ENCODE peak calls at places on chromosomes 2 and 18, in five cellular contexts. R is neural progenitor cell, Y is pancreas, J is lung, L is GM12865. O is an unnamed sample.

GRCh38 chr2:69835666-69836065 is 6.2 kb downstream of the GMCL1 start:
- DNase-seq in R (no peak), Y (no peak), J (no peak), L (no peak), O (no peak)

GRCh38 chr2:66024396-66024795 is 410.5 kb upstream of the MEIS1 start:
- DNase-seq in R (peak), Y (no peak), J (no peak), L (no peak), O (no peak)

GRCh38 chr2:158297120-158297519 is 159.4 kb downstream of the CCDC148 start:
- DNase-seq in R (no peak), Y (no peak), J (no peak), L (no peak), O (no peak)

GRCh38 chr18:79774111-79774510 is 23.6 kb upstream of the KCNG2 start:
- DNase-seq in R (no peak), Y (no peak), J (no peak), L (no peak), O (peak)

GRCh38 chr2:199602271-199602895 is 144.6 kb upstream of the SATB2 start:
- DNase-seq in R (peak), Y (no peak), J (no peak), L (no peak), O (no peak)

GRCh38 chr2:86695053-86695691 is 24.9 kb upstream of the RMND5A start:
- DNase-seq in R (no peak), Y (no peak), J (no peak), L (no peak), O (no peak)

GRCh38 chr2:143473206-143473605 is 344.0 kb downstream of the ARHGAP15 start:
- DNase-seq in R (no peak), Y (no peak), J (no peak), L (no peak), O (no peak)

GRCh38 chr2:218664653-218665052 is 5.2 kb downstream of the BCS1L start:
- DNase-seq in R (no peak), Y (no peak), J (no peak), L (no peak), O (no peak)

GRCh38 chr2:238939521-238940403 is 91.9 kb downstream of the TWIST2 start:
- DNase-seq in R (no peak), Y (no peak), J (peak), L (no peak), O (no peak)

GRCh38 chr2:28623582-28624405 is 127.8 kb upstream of the PPP1CB start:
- DNase-seq in R (no peak), Y (no peak), J (no peak), L (no peak), O (no peak)

GRCh38 chr2:22784586-22784985 is 600.4 kb upstream of the KLHL29 start:
- DNase-seq in R (peak), Y (no peak), J (no peak), L (no peak), O (no peak)

GRCh38 chr18:58993260-58993659 is 128.6 kb downstream of the ZNF532 start:
- DNase-seq in R (no peak), Y (no peak), J (no peak), L (no peak), O (no peak)

GRCh38 chr2:54561795-54562592 is 105.9 kb downstream of the SPTBN1 start:
- DNase-seq in R (no peak), Y (no peak), J (no peak), L (peak), O (no peak)
- TF ChIP-seq CTCF in R (no peak), Y (no peak), J (no peak), L (no peak), O (no peak)

DNA sequence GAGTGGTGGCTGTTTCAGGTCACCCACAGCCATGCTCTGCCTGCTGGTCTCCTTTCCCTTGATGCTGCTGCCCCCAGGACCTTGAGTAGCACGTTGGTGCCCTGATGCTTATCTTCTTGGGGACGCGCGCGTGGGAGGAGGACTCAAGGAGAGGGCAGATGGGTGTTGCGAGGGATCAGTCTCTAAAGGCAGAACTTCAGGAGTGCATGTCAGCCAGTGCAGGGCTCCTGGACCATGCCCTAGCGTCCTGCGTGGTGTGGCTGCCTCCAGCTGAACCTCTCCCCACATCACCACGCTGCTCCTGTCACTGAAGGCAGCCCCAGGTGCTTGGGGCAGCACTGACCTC is 62.5 kb upstream of the GLI2 start:
- DNase-seq in R (no peak), Y (no peak), J (no peak), L (no peak), O (no peak)
- TF ChIP-seq CTCF in R (no peak), Y (no peak), J (no peak), L (no peak), O (no peak)

DNA sequence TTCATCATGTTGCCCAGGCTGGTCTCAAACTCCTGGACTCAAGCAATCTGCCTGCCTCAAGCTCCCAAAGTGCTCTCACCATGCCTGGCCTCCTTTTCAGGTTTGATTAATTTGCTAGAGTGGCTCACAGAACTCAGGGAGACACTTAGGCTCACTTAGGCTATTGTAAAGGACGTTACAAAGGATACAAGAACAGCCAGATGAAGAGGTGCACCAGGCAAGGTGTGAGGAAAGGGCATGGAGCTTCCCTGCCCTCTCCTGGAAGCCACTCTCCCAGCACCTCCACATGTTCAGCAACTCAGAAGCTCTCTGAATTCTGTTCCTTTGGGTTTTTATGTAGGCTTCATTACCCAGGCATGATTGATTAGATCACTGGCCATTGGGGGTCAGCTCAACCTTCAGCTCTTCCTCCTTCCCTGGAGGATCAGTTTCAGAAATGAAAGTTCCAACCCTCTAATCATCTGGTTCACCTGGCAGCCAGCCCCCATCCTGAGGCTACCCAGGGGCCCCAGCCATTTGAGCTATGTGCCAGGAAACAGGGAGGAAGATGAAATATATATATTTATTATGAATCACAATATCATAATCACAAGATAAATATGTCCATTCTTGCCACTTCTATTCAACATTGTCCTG is 78.7 kb upstream of the RGPD5 start:
- DNase-seq in R (peak), Y (no peak), J (no peak), L (peak), O (peak)
- TF ChIP-seq CTCF in R (peak), Y (peak), J (peak), L (peak), O (no peak)

GRCh38 chr2:118319271-118319684 is 231.0 kb downstream of the INSIG2 start:
- DNase-seq in R (peak), Y (no peak), J (no peak), L (no peak), O (no peak)

GRCh38 chr2:118325556-118325955 is 237.3 kb downstream of the INSIG2 start:
- DNase-seq in R (no peak), Y (no peak), J (no peak), L (no peak), O (no peak)

GRCh38 chr2:118322381-118322780 is 234.1 kb downstream of the INSIG2 start:
- DNase-seq in R (no peak), Y (no peak), J (no peak), L (no peak), O (no peak)

GRCh38 chr2:118320640-118321039 is 232.4 kb downstream of the INSIG2 start:
- DNase-seq in R (no peak), Y (no peak), J (no peak), L (no peak), O (no peak)

DNA sequence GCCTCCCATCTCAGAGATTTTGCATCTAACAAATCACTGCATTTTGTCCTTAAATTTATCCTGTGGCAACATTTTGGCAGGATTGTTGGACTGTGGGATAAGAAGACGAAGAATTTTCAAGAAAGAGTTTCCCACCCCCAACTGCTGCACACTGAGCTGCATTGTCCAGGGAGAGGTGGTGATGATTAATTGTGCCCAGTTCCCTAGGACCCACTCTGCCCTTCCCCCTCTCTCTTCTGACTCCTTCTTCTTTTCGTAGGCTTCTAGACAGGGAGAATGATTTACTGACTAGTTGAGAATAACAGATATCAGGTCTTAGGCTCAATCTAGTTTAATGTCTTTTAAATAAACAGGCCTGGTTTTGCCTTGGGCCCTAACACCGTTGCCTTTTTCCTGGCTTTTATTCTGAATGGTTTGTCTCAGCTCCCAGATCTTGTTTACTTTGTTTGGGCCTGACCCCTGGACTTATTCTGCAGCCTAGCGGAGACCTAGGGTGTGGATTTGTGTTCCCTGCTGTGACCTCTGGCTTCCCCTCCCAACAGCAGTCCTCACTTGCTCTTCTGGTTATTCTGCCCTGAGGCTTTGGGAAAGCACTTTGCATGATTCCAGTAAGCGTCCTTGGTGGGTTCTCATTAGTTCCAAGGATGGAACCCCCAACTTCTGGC is 233.3 kb downstream of the INSIG2 start:
- DNase-seq in R (peak), Y (no peak), J (no peak), L (no peak), O (no peak)
- TF ChIP-seq CTCF in R (peak), Y (no peak), J (no peak), L (no peak), O (no peak)

GRCh38 chr2:173216668-173217067 is 138.0 kb upstream of the CDCA7 start:
- DNase-seq in R (no peak), Y (no peak), J (no peak), L (no peak), O (no peak)
- TF ChIP-seq CTCF in R (no peak), Y (no peak), J (no peak), L (no peak), O (no peak)

GRCh38 chr2:113965228-113965627 is 75.3 kb downstream of the ACTR3 start:
- DNase-seq in R (no peak), Y (no peak), J (no peak), L (no peak), O (no peak)

GRCh38 chr2:113964436-113964835 is 74.5 kb downstream of the ACTR3 start:
- DNase-seq in R (no peak), Y (no peak), J (no peak), L (no peak), O (no peak)

GRCh38 chr2:113966832-113967231 is 76.9 kb downstream of the ACTR3 start:
- DNase-seq in R (no peak), Y (no peak), J (no peak), L (no peak), O (no peak)

GRCh38 chr2:113966171-113966570 is 76.3 kb downstream of the ACTR3 start:
- DNase-seq in R (no peak), Y (no peak), J (no peak), L (no peak), O (no peak)

GRCh38 chr2:113965644-113966043 is 75.8 kb downstream of the ACTR3 start:
- DNase-seq in R (peak), Y (no peak), J (no peak), L (peak), O (no peak)
- TF ChIP-seq CTCF in R (peak), Y (peak), J (no peak), L (peak), O (peak)

GRCh38 chr2:182836451-182836850 is 30.0 kb downstream of the FRZB start:
- DNase-seq in R (no peak), Y (no peak), J (no peak), L (no peak), O (no peak)

GRCh38 chr2:182831912-182832311 is 34.5 kb downstream of the FRZB start:
- DNase-seq in R (no peak), Y (no peak), J (no peak), L (no peak), O (no peak)

GRCh38 chr2:182831097-182831496 is 35.3 kb downstream of the FRZB start:
- DNase-seq in R (no peak), Y (no peak), J (no peak), L (no peak), O (no peak)

GRCh38 chr2:182827182-182827879 is 39.1 kb downstream of the FRZB start:
- DNase-seq in R (no peak), Y (no peak), J (no peak), L (no peak), O (no peak)

DNA sequence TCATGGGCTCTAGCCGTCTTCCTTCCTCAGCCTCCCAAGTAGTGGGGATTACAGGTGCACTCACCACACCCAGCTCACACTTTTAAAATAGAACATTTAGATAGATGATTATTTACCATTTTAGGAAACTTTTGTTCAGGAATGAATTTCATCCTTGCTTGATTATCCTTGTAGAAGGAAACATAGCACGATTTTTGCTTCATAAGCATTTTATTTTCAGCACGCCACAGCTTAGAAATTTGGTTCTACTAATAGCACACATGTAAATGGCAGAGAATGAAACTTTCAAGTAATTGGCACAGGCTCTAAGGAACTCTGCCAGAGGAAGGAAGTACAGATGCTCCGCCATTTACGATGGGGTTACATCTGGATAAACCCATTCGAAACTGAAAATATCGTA is 33.4 kb downstream of the FRZB start:
- DNase-seq in R (no peak), Y (no peak), J (no peak), L (no peak), O (no peak)
- TF ChIP-seq CTCF in R (no peak), Y (no peak), J (no peak), L (no peak), O (no peak)